ENCODE peak calls at places on chromosomes 7 and 10, in six cellular contexts. X is colonic mucosa; D is H1; V is CD4-positive, alpha-beta memory T cell; A is spleen; H is IMR-90. F is an unnamed sample.

GRCh38 chr7:27434729-27435400 is 192.3 kb downstream of the EVX1 start:
- DNase-seq in A (no peak), H (peak; percentile 8), D (no peak), X (no peak), V (no peak), F (no peak)

GRCh38 chr10:18675069-18675801 is 16.0 kb downstream of the ARL5B start:
- DNase-seq in D (no peak), X (no peak), A (no peak), H (no peak), V (no peak), F (no peak)

GRCh38 chr7:134622303-134622995 is 24.2 kb upstream of the BPGM start:
- DNase-seq in X (no peak), V (no peak), A (no peak), D (no peak), H (no peak), F (no peak)

GRCh38 chr10:86436963-86437362 is 70.4 kb upstream of the GRID1 start:
- DNase-seq in D (no peak), H (no peak), A (no peak), V (no peak), X (no peak), F (no peak)

GRCh38 chr7:77907281-77907680 is 108.7 kb downstream of the PHTF2 start:
- DNase-seq in X (no peak), D (no peak), H (no peak), A (no peak), V (no peak), F (no peak)

GRCh38 chr7:98864726-98865420 is 4.9 kb downstream of the TMEM130 start:
- DNase-seq in D (no peak), A (peak; percentile 41), H (no peak), X (no peak), V (no peak), F (no peak)

GRCh38 chr10:119362122-119362521 is 154.8 kb downstream of the GRK5 start:
- DNase-seq in V (no peak), A (no peak), D (no peak), H (no peak), X (no peak), F (no peak)

GRCh38 chr7:129184979-129185670 is 3.3 kb upstream of the SMO start:
- DNase-seq in X (no peak), V (no peak), A (no peak), H (no peak), D (no peak), F (no peak)

GRCh38 chr10:50216894-50217293 is 34.4 kb downstream of the ASAH2 start:
- DNase-seq in D (no peak), H (peak; percentile 10), X (no peak), V (no peak), A (no peak), F (no peak)

GRCh38 chr7:107995184-107996071 is 7.5 kb downstream of the LAMB1 start:
- DNase-seq in X (no peak), H (peak; percentile 85), A (no peak), D (peak; percentile 57), V (no peak), F (no peak)

GRCh38 chr7:1291040-1291689 is 58.5 kb downstream of the UNCX start:
- DNase-seq in D (no peak), X (no peak), A (peak; percentile 66), H (no peak), V (no peak), F (peak; percentile 33)

GRCh38 chr7:110804501-110804900 is 286.4 kb upstream of the LRRN3 start:
- DNase-seq in A (no peak), X (no peak), V (no peak), H (no peak), D (peak; percentile 46), F (no peak)

GRCh38 chr10:30862486-30862885 is 169.2 kb downstream of the ZNF438 start:
- DNase-seq in V (no peak), A (no peak), D (no peak), X (no peak), H (peak; percentile 92), F (no peak)

GRCh38 chr7:74043523-74043951 is 15.6 kb downstream of the ELN start:
- DNase-seq in V (no peak), X (no peak), D (no peak), H (peak; percentile 64), A (no peak), F (no peak)

GRCh38 chr7:101882595-101883564 is 65.5 kb downstream of the CUX1 start:
- DNase-seq in D (no peak), V (no peak), H (peak; percentile 100), A (no peak), X (peak; percentile 87), F (no peak)

GRCh38 chr7:151888079-151888673 is 11.3 kb upstream of the PRKAG2 start:
- DNase-seq in A (no peak), H (no peak), V (no peak), X (no peak), D (no peak), F (no peak)

GRCh38 chr7:50832744-50833143 is 50.0 kb upstream of the GRB10 start:
- DNase-seq in A (no peak), D (no peak), H (peak; percentile 89), V (no peak), X (no peak), F (no peak)

GRCh38 chr10:124524991-124525653 is 63.5 kb downstream of the LHPP start:
- DNase-seq in H (no peak), D (no peak), X (no peak), V (no peak), A (peak; percentile 63), F (no peak)

GRCh38 chr7:111424768-111425167 is 137.5 kb downstream of the IMMP2L start:
- DNase-seq in H (peak; percentile 23), A (no peak), V (no peak), X (no peak), D (no peak), F (no peak)

GRCh38 chr10:36494386-36494785 is 631.0 kb upstream of the ANKRD30A start:
- DNase-seq in X (no peak), V (no peak), H (peak; percentile 87), D (no peak), A (no peak), F (no peak)

GRCh38 chr7:42445691-42446090 is 208.7 kb upstream of the GLI3 start:
- DNase-seq in X (no peak), H (no peak), V (no peak), A (no peak), D (no peak), F (no peak)

GRCh38 chr7:19392246-19392645 is 247.0 kb upstream of the FERD3L start:
- DNase-seq in H (peak; percentile 91), V (no peak), X (no peak), D (no peak), A (no peak), F (no peak)

GRCh38 chr7:43296306-43296705 is 183.9 kb downstream of the HECW1 start:
- DNase-seq in V (no peak), H (peak; percentile 53), X (no peak), D (no peak), A (no peak), F (no peak)

GRCh38 chr10:77391605-77392235 is 245.9 kb downstream of the KCNMA1 start:
- DNase-seq in V (no peak), A (no peak), X (peak; percentile 85), D (peak; percentile 97), H (peak; percentile 87), F (no peak)

GRCh38 chr7:31058688-31059087 is 6.6 kb downstream of the ADCYAP1R1 start:
- DNase-seq in H (no peak), X (no peak), A (no peak), V (no peak), D (no peak), F (no peak)

GRCh38 chr7:47049234-47049774 is 532.6 kb downstream of the TNS3 start:
- DNase-seq in D (no peak), H (no peak), A (no peak), V (no peak), X (no peak), F (no peak)

GRCh38 chr7:44063894-44064651 is 1.3 kb downstream of the PGAM2 start:
- DNase-seq in X (no peak), D (peak; percentile 69), A (peak; percentile 72), V (no peak), H (no peak), F (no peak)

GRCh38 chr10:129854796-129855705 is 109.0 kb downstream of the EBF3 start:
- DNase-seq in A (no peak), X (no peak), H (no peak), D (no peak), V (no peak), F (no peak)

GRCh38 chr10:93440591-93441012 is 41.5 kb downstream of the MYOF start:
- DNase-seq in A (no peak), X (no peak), D (no peak), H (peak; percentile 25), V (no peak), F (no peak)
- H3K4me1 ChIP-seq in A (no peaks in the 10 kb centered on the region), X (peaks cover 6% of the 10 kb centered on the region), D (peaks cover 38% of the 10 kb centered on the region), H (peaks cover 41% of the 10 kb centered on the region), V (no peaks in the 10 kb centered on the region), F (no peaks in the 10 kb centered on the region)

GRCh38 chr7:137636376-137636775 is 210.4 kb downstream of the DGKI start:
- DNase-seq in V (no peak), A (no peak), H (peak; percentile 33), D (no peak), X (no peak), F (no peak)

GRCh38 chr7:137635874-137636273 is 210.9 kb downstream of the DGKI start:
- DNase-seq in V (no peak), X (no peak), H (no peak), D (no peak), A (no peak), F (no peak)

GRCh38 chr7:137635132-137635531 is 211.6 kb downstream of the DGKI start:
- DNase-seq in X (no peak), A (no peak), H (no peak), D (no peak), V (no peak), F (no peak)

GRCh38 chr7:137634356-137634755 is 212.4 kb downstream of the DGKI start:
- DNase-seq in D (no peak), H (no peak), A (no peak), V (no peak), X (no peak), F (no peak)

GRCh38 chr7:137633133-137633532 is 213.6 kb downstream of the DGKI start:
- DNase-seq in X (no peak), H (no peak), D (no peak), A (no peak), V (no peak), F (no peak)
- H3K4me3 ChIP-seq in X (no peak overlapping the region), H (no peak overlapping the region), D (no peak overlapping the region), A (no peak overlapping the region), V (no peak overlapping the region), F (no peak overlapping the region)

DNA sequence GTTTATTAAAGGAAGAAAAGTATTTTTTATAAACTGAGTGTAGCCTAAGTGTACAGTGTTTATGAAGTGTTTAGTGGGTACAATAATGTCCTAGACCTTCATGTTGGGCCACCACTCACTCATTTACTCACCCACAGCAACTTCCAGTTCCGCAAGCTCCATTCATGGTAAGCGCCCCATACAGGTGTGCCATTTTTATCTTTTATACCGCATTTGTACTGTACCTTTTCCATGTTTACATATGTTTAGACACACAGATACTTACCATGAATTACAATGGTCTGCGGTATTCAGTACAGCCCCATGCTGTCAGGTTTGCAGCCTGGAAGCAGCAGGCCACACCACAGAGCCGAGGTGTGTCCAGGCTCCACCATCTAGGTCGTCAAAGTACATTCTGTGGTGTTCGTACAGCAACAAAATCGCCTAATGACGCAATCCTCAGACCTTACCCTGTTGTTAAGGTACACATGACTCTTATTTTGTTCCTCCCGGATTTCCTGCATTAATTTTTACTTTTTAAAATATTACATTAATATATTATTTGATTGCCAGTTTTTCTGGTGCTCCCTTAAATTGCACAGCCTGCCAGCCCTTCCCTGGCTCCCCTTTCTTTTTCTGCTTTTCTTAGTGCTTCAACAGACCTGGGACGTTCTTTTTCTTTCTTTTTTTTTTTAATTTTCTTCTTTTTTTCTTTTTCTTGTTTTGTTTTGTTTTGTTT is 881 bp upstream of the SSBP1 start:
- DNase-seq in H (no peak), A (peak; percentile 77), V (peak; percentile 47), X (peak; percentile 41), D (no peak), F (peak; percentile 46)
- H3K4me1 ChIP-seq in H (no peaks in the 10 kb centered on the region), A (peaks cover 33% of the 10 kb centered on the region), V (peaks cover 36% of the 10 kb centered on the region), X (no peaks in the 10 kb centered on the region), D (no peaks in the 10 kb centered on the region), F (peaks cover 33% of the 10 kb centered on the region)

GRCh38 chr7:12771378-12771877 is 84.0 kb downstream of the ARL4A start:
- DNase-seq in V (no peak), A (no peak), D (no peak), H (peak; percentile 56), X (peak; percentile 64), F (no peak)
- H3K4me3 ChIP-seq in V (no peak overlapping the region), A (no peak overlapping the region), D (no peak overlapping the region), H (no peak overlapping the region), X (peak overlapping the region; percentile 0), F (no peak overlapping the region)

F was measured in CD8-positive, alpha-beta memory T cell.